ENCODE peak calls at places on chromosomes 5 and 9, in six cellular contexts. One of them, this sample, is unnamed.

GRCh38 chr9:78035369-78035993 is 3.9 kb upstream of the GNAQ start:
- DNase-seq in fibroblast of the conjunctiva: peak; percentile 78
- DNase-seq in SIG-M5: no peak
- DNase-seq in AG08395: peak; percentile 67
- DNase-seq in choroid plexus epithelial cell: peak; percentile 93
- DNase-seq in stomach: peak; percentile 61
- DNase-seq in this sample: peak; percentile 72

GRCh38 chr5:140073296-140073695 is 30.2 kb upstream of the NRG2 start:
- DNase-seq in fibroblast of the conjunctiva: no peak
- DNase-seq in SIG-M5: no peak
- DNase-seq in AG08395: peak; percentile 26
- DNase-seq in choroid plexus epithelial cell: peak; percentile 38
- DNase-seq in stomach: no peak
- DNase-seq in this sample: no peak

GRCh38 chr5:80192507-80193241 is 63.2 kb downstream of the SERINC5 start:
- DNase-seq in fibroblast of the conjunctiva: no peak
- DNase-seq in SIG-M5: no peak
- DNase-seq in AG08395: peak; percentile 54
- DNase-seq in choroid plexus epithelial cell: peak; percentile 74
- DNase-seq in stomach: no peak
- DNase-seq in this sample: no peak

GRCh38 chr5:57531333-57531732 is 48.7 kb upstream of the ACTBL2 start:
- DNase-seq in fibroblast of the conjunctiva: no peak
- DNase-seq in SIG-M5: no peak
- DNase-seq in AG08395: no peak
- DNase-seq in choroid plexus epithelial cell: no peak
- DNase-seq in stomach: no peak
- DNase-seq in this sample: no peak

GRCh38 chr9:81705578-81705977 is 16.2 kb upstream of the TLE1 start:
- DNase-seq in fibroblast of the conjunctiva: no peak
- DNase-seq in SIG-M5: no peak
- DNase-seq in AG08395: no peak
- DNase-seq in choroid plexus epithelial cell: no peak
- DNase-seq in stomach: no peak
- DNase-seq in this sample: no peak

GRCh38 chr5:141349917-141350619 is at the start of gene PCDHGB1:
- DNase-seq in fibroblast of the conjunctiva: no peak
- DNase-seq in SIG-M5: no peak
- DNase-seq in AG08395: peak; percentile 66
- DNase-seq in choroid plexus epithelial cell: peak; percentile 47
- DNase-seq in stomach: no peak
- DNase-seq in this sample: no peak

GRCh38 chr5:45454114-45454513 is 242.1 kb downstream of the HCN1 start:
- DNase-seq in fibroblast of the conjunctiva: no peak
- DNase-seq in SIG-M5: no peak
- DNase-seq in AG08395: no peak
- DNase-seq in choroid plexus epithelial cell: peak; percentile 63
- DNase-seq in stomach: no peak
- DNase-seq in this sample: no peak

GRCh38 chr9:111005711-111006482 is 32.4 kb downstream of the LPAR1 start:
- DNase-seq in fibroblast of the conjunctiva: no peak
- DNase-seq in SIG-M5: no peak
- DNase-seq in AG08395: no peak
- DNase-seq in choroid plexus epithelial cell: no peak
- DNase-seq in stomach: no peak
- DNase-seq in this sample: no peak

GRCh38 chr9:3235497-3235896 is 290.3 kb downstream of the RFX3 start:
- DNase-seq in fibroblast of the conjunctiva: no peak
- DNase-seq in SIG-M5: no peak
- DNase-seq in AG08395: no peak
- DNase-seq in choroid plexus epithelial cell: no peak
- DNase-seq in stomach: no peak
- DNase-seq in this sample: no peak

GRCh38 chr5:132293066-132293991 is 865 bp upstream of the SLC22A4 start:
- DNase-seq in fibroblast of the conjunctiva: peak; percentile 73
- DNase-seq in SIG-M5: peak; percentile 8
- DNase-seq in AG08395: peak; percentile 88
- DNase-seq in choroid plexus epithelial cell: peak; percentile 90
- DNase-seq in stomach: peak; percentile 73
- DNase-seq in this sample: peak; percentile 59

GRCh38 chr5:128965011-128965637 is at the start of gene SLC27A6:
- DNase-seq in fibroblast of the conjunctiva: no peak
- DNase-seq in SIG-M5: no peak
- DNase-seq in AG08395: no peak
- DNase-seq in choroid plexus epithelial cell: peak; percentile 8
- DNase-seq in stomach: no peak
- DNase-seq in this sample: no peak

GRCh38 chr5:154782326-154782725 is 27.1 kb downstream of the LARP1 start:
- DNase-seq in fibroblast of the conjunctiva: no peak
- DNase-seq in SIG-M5: no peak
- DNase-seq in AG08395: no peak
- DNase-seq in choroid plexus epithelial cell: no peak
- DNase-seq in stomach: no peak
- DNase-seq in this sample: no peak

GRCh38 chr9:119986205-119986604 is 593.8 kb downstream of the CDK5RAP2 start:
- DNase-seq in fibroblast of the conjunctiva: no peak
- DNase-seq in SIG-M5: no peak
- DNase-seq in AG08395: no peak
- DNase-seq in choroid plexus epithelial cell: no peak
- DNase-seq in stomach: no peak
- DNase-seq in this sample: no peak

GRCh38 chr9:81588148-81588874 is 101.0 kb downstream of the TLE1 start:
- DNase-seq in fibroblast of the conjunctiva: peak; percentile 77
- DNase-seq in SIG-M5: no peak
- DNase-seq in AG08395: peak; percentile 50
- DNase-seq in choroid plexus epithelial cell: peak; percentile 87
- DNase-seq in stomach: peak; percentile 86
- DNase-seq in this sample: no peak

GRCh38 chr5:28548856-28549255 is 1510.5 kb upstream of the CDH9 start:
- DNase-seq in fibroblast of the conjunctiva: no peak
- DNase-seq in SIG-M5: no peak
- DNase-seq in AG08395: no peak
- DNase-seq in choroid plexus epithelial cell: peak; percentile 58
- DNase-seq in stomach: no peak
- DNase-seq in this sample: no peak